ENCODE peak calls at places on chromosomes 4 and X, in six cellular contexts. G is bronchial epithelial cell; S is BE2C; O is activated naive CD8-positive, alpha-beta T cell treated with anti-CD3 and anti-CD28 coated beads, Interleukin-2, amount 50 U/mL, for 24 hours; U is left ventricle myocardium inferior; R is T-helper 2 cell. W is an unnamed sample.

GRCh38 chrX:152845618-152846240 is 14.9 kb downstream of the NSDHL start:
- DNase-seq in O (no peak), G (no peak), S (no peak), U (no peak), R (no peak), W (no peak)

GRCh38 chr4:89434364-89434988 is 126.9 kb upstream of the GPRIN3 start:
- DNase-seq in G (peak; percentile 41), R (no peak), S (no peak), O (no peak), U (no peak), W (no peak)

GRCh38 chr4:2104556-2105345 is 45.6 kb downstream of the NAT8L start:
- DNase-seq in G (no peak), O (no peak), S (no peak), U (no peak), R (no peak), W (no peak)

GRCh38 chr4:114184901-114185300 is 205.5 kb upstream of the ARSJ start:
- DNase-seq in G (no peak), O (no peak), R (no peak), U (no peak), S (no peak), W (no peak)

GRCh38 chr4:82017680-82018079 is 356.1 kb downstream of the HNRNPD start:
- DNase-seq in R (no peak), U (no peak), O (no peak), G (peak; percentile 29), S (no peak), W (no peak)

GRCh38 chr4:17781072-17781830 is at the start of gene FAM184B:
- DNase-seq in O (peak; percentile 17), U (no peak), G (no peak), R (no peak), S (peak; percentile 18), W (no peak)

GRCh38 chrX:132165651-132166050 is 37.8 kb upstream of the FRMD7 start:
- DNase-seq in U (no peak), S (no peak), G (peak; percentile 45), R (no peak), O (no peak), W (no peak)

GRCh38 chrX:102341867-102342266 is 94.9 kb downstream of the NXF2 start:
- DNase-seq in U (no peak), O (no peak), S (no peak), G (no peak), R (no peak), W (no peak)

GRCh38 chr4:71773004-71773403 is 10.9 kb downstream of the GC start:
- DNase-seq in G (no peak), R (no peak), O (no peak), S (no peak), U (no peak), W (no peak)

GRCh38 chr4:102500371-102501175 is 586 bp upstream of the NFKB1 start:
- DNase-seq in O (peak; percentile 67), R (no peak), U (peak; percentile 72), G (peak; percentile 29), S (peak; percentile 82), W (peak; percentile 83)

GRCh38 chrX:71990518-71990917 is 79.9 kb downstream of the NHSL2 start:
- DNase-seq in O (no peak), S (no peak), R (no peak), U (no peak), G (no peak), W (no peak)

GRCh38 chrX:20221902-20222301 is 44.8 kb downstream of the RPS6KA3 start:
- DNase-seq in O (no peak), G (no peak), S (no peak), R (no peak), U (no peak), W (no peak)

GRCh38 chr4:6769138-6769983 is 13.2 kb upstream of the KIAA0232 start:
- DNase-seq in S (no peak), U (no peak), G (no peak), O (peak; percentile 41), R (no peak), W (no peak)

GRCh38 chrX:135522878-135523693 is 2.6 kb downstream of the INTS6L start:
- DNase-seq in R (no peak), G (no peak), O (no peak), U (no peak), S (no peak), W (no peak)

GRCh38 chr4:109989618-109990017 is 76.9 kb downstream of the EGF start:
- DNase-seq in G (peak; percentile 55), U (no peak), S (no peak), R (no peak), O (no peak), W (no peak)

GRCh38 chr4:61838072-61838471 is 637.9 kb downstream of the ADGRL3 start:
- DNase-seq in G (no peak), U (no peak), O (no peak), R (no peak), S (no peak), W (no peak)

GRCh38 chr4:11497972-11498371 is 69.3 kb upstream of the HS3ST1 start:
- DNase-seq in G (peak; percentile 85), S (no peak), O (no peak), U (no peak), R (no peak), W (no peak)

GRCh38 chr4:152831416-152831815 is 51.7 kb downstream of the ARFIP1 start:
- DNase-seq in S (no peak), U (no peak), O (no peak), R (no peak), G (peak; percentile 27), W (no peak)

GRCh38 chrX:115713465-115713864 is 152.5 kb downstream of the PLS3 start:
- DNase-seq in G (peak; percentile 79), R (no peak), U (no peak), S (no peak), O (no peak), W (no peak)

GRCh38 chr4:111070390-111070789 is 447.5 kb upstream of the PITX2 start:
- DNase-seq in O (no peak), U (no peak), S (no peak), R (no peak), G (no peak), W (no peak)

GRCh38 chr4:7642764-7643495 is 208.2 kb upstream of the PSAPL1 start:
- DNase-seq in S (no peak), G (no peak), R (no peak), O (no peak), U (no peak), W (no peak)

GRCh38 chr4:170089743-170090666 is at the start of gene AADAT:
- DNase-seq in S (peak; percentile 89), O (peak; percentile 45), G (peak; percentile 27), U (peak; percentile 79), R (no peak), W (peak; percentile 87)

GRCh38 chrX:19225906-19226305 is 103.6 kb upstream of the ADGRG2 start:
- DNase-seq in U (no peak), G (peak; percentile 30), O (no peak), R (no peak), S (no peak), W (no peak)

GRCh38 chr4:54005475-54005874 is 58.9 kb downstream of the CHIC2 start:
- DNase-seq in O (no peak), U (no peak), S (no peak), R (no peak), G (no peak), W (no peak)

GRCh38 chrX:56800307-56800706 is 71.3 kb downstream of the NBDY start:
- DNase-seq in O (no peak), G (no peak), U (no peak), S (no peak), R (no peak), W (no peak)